ENCODE peak calls at places on chromosomes 1 and 21, in ten cellular contexts. X is heart left ventricle; H is cardiac muscle cell; G is CD8-positive, alpha-beta memory T cell; T is left ventricle myocardium inferior; V is foreskin keratinocyte; E is adrenal gland; F is kidney; D is hepatocyte; C is heart right ventricle. L is an unnamed sample. For H3K4me1, the result is how much of the 10 kb centered on the place peaks cover.

GRCh38 chr1:79323240-79324025 is 316.9 kb upstream of the ADGRL4 start:
- DNase-seq in H (peak), V (peak), G (no peak), E (no peak), C (no peak), X (no peak), T (no peak), D (peak), F (no peak), L (no peak)

GRCh38 chr1:44621841-44622286 is 52.4 kb downstream of the TMEM53 start:
- DNase-seq in E (no peak), X (no peak), F (no peak), D (no peak), H (no peak), T (no peak), C (no peak), G (no peak), V (no peak), L (no peak)

GRCh38 chr1:9715536-9716226 is 64.2 kb downstream of the PIK3CD start:
- DNase-seq in T (no peak), F (peak), E (no peak), H (no peak), V (no peak), D (no peak), G (peak), C (peak), X (no peak), L (peak)

GRCh38 chr1:204059970-204060369 is 12.9 kb upstream of the SOX13 start:
- DNase-seq in G (no peak), C (no peak), V (no peak), H (no peak), X (no peak), D (no peak), F (no peak), T (no peak), E (no peak), L (no peak)

GRCh38 chr1:30522031-30523004 is 201.1 kb downstream of the MATN1 start:
- DNase-seq in E (peak), F (no peak), H (peak), C (peak), T (peak), G (no peak), X (peak), D (peak), V (peak), L (no peak)

GRCh38 chr1:231057410-231057809 is 17.4 kb upstream of the FAM89A start:
- DNase-seq in F (no peak), X (no peak), D (no peak), C (no peak), E (no peak), V (no peak), T (no peak), G (no peak), H (no peak), L (no peak)

GRCh38 chr1:247855911-247856310 is 1.1 kb upstream of the TRIM58 start:
- DNase-seq in H (no peak), X (no peak), F (no peak), T (no peak), D (no peak), G (no peak), V (no peak), E (no peak), C (no peak), L (no peak)

GRCh38 chr1:229753764-229754553 is 127.9 kb downstream of the URB2 start:
- DNase-seq in C (no peak), D (peak), F (no peak), H (no peak), G (no peak), T (no peak), E (no peak), X (no peak), V (no peak), L (no peak)

GRCh38 chr21:16821588-16821987 is 691.3 kb upstream of the CXADR start:
- DNase-seq in H (no peak), F (no peak), G (no peak), E (no peak), T (no peak), V (no peak), D (no peak), X (no peak), C (no peak), L (no peak)

GRCh38 chr1:64696879-64697278 is 48.0 kb upstream of the RAVER2 start:
- DNase-seq in C (no peak), H (no peak), T (no peak), F (no peak), X (no peak), V (no peak), E (no peak), G (no peak), D (no peak), L (no peak)

GRCh38 chr21:36663033-36663855 is 35.7 kb upstream of the SIM2 start:
- DNase-seq in X (no peak), D (no peak), V (peak), E (no peak), C (no peak), F (no peak), G (no peak), H (peak), T (no peak), L (no peak)

GRCh38 chr21:28943631-28944030 is 49.0 kb downstream of the LTN1 start:
- DNase-seq in T (no peak), V (no peak), X (no peak), D (no peak), F (no peak), G (no peak), C (no peak), H (peak), E (no peak), L (no peak)

GRCh38 chr1:92441316-92442311 is 45.1 kb downstream of the GFI1 start:
- DNase-seq in E (no peak), T (no peak), V (no peak), F (no peak), H (no peak), C (no peak), X (no peak), D (peak), G (no peak), L (no peak)

GRCh38 chr1:67889940-67890567 is 56.8 kb upstream of the GNG12 start:
- DNase-seq in X (no peak), F (no peak), E (peak), D (peak), T (no peak), C (no peak), G (no peak), V (peak), H (peak), L (no peak)

GRCh38 chr1:88375977-88376376 is 308.1 kb upstream of the PKN2 start:
- DNase-seq in C (no peak), E (no peak), V (no peak), H (no peak), X (no peak), D (no peak), T (no peak), G (no peak), F (no peak), L (no peak)

GRCh38 chr1:173917149-173917548 is at the start of gene SERPINC1:
- DNase-seq in X (no peak), E (no peak), C (no peak), V (no peak), G (no peak), H (no peak), D (peak), F (no peak), T (no peak), L (no peak)

GRCh38 chr1:77282187-77282865 is 507 bp downstream of the AK5 start:
- DNase-seq in G (peak), C (no peak), T (no peak), V (peak), E (no peak), H (no peak), F (peak), D (peak), X (no peak), L (peak)

GRCh38 chr1:7549693-7550161 is 221.4 kb upstream of the VAMP3 start:
- DNase-seq in D (no peak), C (no peak), G (no peak), F (peak), T (no peak), H (no peak), V (peak), X (no peak), E (no peak), L (no peak)

GRCh38 chr1:119779869-119780356 is 11.2 kb upstream of the HMGCS2 start:
- DNase-seq in H (peak), V (no peak), X (peak), F (no peak), D (peak), T (no peak), E (no peak), G (no peak), C (no peak), L (no peak)

GRCh38 chr21:32562915-32563314 is 22.4 kb downstream of the TCP10L start:
- DNase-seq in G (no peak), C (no peak), T (no peak), X (no peak), F (no peak), H (no peak), V (peak), E (no peak), D (no peak), L (no peak)

GRCh38 chr1:65813956-65814355 is 21.3 kb downstream of the PDE4B start:
- DNase-seq in D (no peak), V (no peak), E (no peak), F (no peak), C (no peak), G (no peak), X (no peak), H (no peak), T (no peak), L (no peak)

GRCh38 chr1:244211559-244211944 is 160.5 kb downstream of the ZBTB18 start:
- DNase-seq in T (no peak), H (peak), F (no peak), D (no peak), V (no peak), X (peak), E (no peak), C (no peak), G (no peak), L (no peak)

GRCh38 chr1:14543191-14543849 is 55.2 kb upstream of the KAZN start:
- DNase-seq in T (no peak), X (no peak), V (peak), D (no peak), H (peak), C (no peak), G (no peak), E (no peak), F (no peak), L (no peak)

GRCh38 chr1:51728611-51729155 is 111.8 kb downstream of the OSBPL9 start:
- DNase-seq in T (no peak), C (no peak), F (no peak), E (no peak), H (no peak), G (no peak), V (no peak), X (no peak), D (no peak), L (no peak)

GRCh38 chr1:214862421-214862820 is 220.1 kb upstream of the KCNK2 start:
- DNase-seq in E (no peak), H (peak), D (no peak), C (no peak), T (no peak), F (no peak), X (no peak), V (peak), G (no peak), L (no peak)

GRCh38 chr1:1178794-1179331 is 5.2 kb downstream of the TTLL10 start:
- DNase-seq in V (no peak), G (no peak), C (peak), E (no peak), H (no peak), X (peak), T (peak), D (no peak), F (peak), L (no peak)

GRCh38 chr1:220843481-220844011 is 35.7 kb upstream of the HLX start:
- DNase-seq in T (peak), H (peak), D (no peak), F (no peak), V (no peak), E (peak), G (no peak), X (peak), C (peak), L (no peak)

GRCh38 chr1:211742889-211743529 is 67.6 kb upstream of the NEK2 start:
- DNase-seq in F (no peak), V (no peak), C (no peak), X (no peak), T (no peak), E (no peak), D (no peak), H (no peak), G (no peak), L (no peak)

GRCh38 chr1:48931571-48932251 is 155.0 kb upstream of the BEND5 start:
- DNase-seq in F (no peak), G (no peak), X (no peak), D (peak), C (no peak), T (no peak), E (peak), V (peak), H (peak), L (no peak)

GRCh38 chr1:67674260-67675011 is 10.6 kb upstream of the GADD45A start:
- DNase-seq in C (no peak), H (peak), D (peak), F (no peak), G (peak), X (peak), V (no peak), E (peak), T (peak), L (peak)

GRCh38 chr1:168428063-168428731 is 115.6 kb downstream of the XCL2 start:
- DNase-seq in C (peak), H (peak), T (peak), V (no peak), G (no peak), D (peak), E (peak), X (peak), F (peak), L (no peak)

GRCh38 chr1:168431882-168432281 is 111.9 kb downstream of the XCL2 start:
- DNase-seq in V (no peak), F (no peak), C (no peak), E (no peak), T (no peak), H (no peak), G (no peak), D (no peak), X (no peak), L (no peak)

GRCh38 chr1:168435439-168435838 is 108.4 kb downstream of the XCL2 start:
- DNase-seq in X (no peak), F (no peak), C (no peak), G (no peak), T (no peak), D (no peak), V (no peak), E (no peak), H (no peak), L (no peak)

DNA sequence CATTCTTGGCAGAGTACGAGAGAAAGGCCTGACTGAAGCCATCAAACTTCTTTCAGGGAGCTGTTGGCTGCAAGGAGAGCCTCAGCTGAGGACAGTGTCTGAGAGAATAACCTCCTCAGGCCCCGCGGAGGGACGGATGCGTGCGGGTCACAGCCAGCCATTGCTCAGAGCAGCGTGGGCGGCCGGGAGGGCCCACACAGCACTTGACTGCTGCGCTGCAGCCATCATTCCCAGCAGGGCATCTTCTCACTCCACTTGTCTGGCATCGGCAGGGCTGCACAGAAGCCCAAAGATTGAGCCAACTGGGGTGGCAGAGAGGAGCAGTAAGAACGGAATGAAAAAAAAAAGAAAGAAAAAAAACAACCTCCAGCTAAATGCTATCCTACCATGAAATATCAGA is 113.4 kb downstream of the XCL2 start:
- DNase-seq in C (peak), H (no peak), G (no peak), V (no peak), F (peak), X (peak), T (peak), D (no peak), E (no peak), L (no peak)
- H3K4me1 ChIP-seq in C (under half), H (under half), G (under half), V (under half), F (under half), X (under half), T (half or more), D (under half), E (under half), L (under half)

GRCh38 chr1:198729195-198729863 is 90.5 kb downstream of the PTPRC start:
- DNase-seq in D (no peak), G (no peak), H (no peak), E (no peak), T (no peak), F (no peak), V (no peak), X (no peak), C (no peak), L (no peak)

GRCh38 chr1:198726455-198726854 is 87.6 kb downstream of the PTPRC start:
- DNase-seq in T (no peak), E (no peak), F (no peak), X (no peak), D (no peak), C (no peak), G (no peak), V (peak), H (peak), L (no peak)

GRCh38 chr1:198734323-198735008 is 95.6 kb downstream of the PTPRC start:
- DNase-seq in V (no peak), E (no peak), G (no peak), X (no peak), D (no peak), F (no peak), H (no peak), T (no peak), C (no peak), L (no peak)

GRCh38 chr1:198725090-198725489 is 86.2 kb downstream of the PTPRC start:
- DNase-seq in G (no peak), X (no peak), F (no peak), T (no peak), D (no peak), V (peak), H (no peak), E (no peak), C (no peak), L (no peak)

GRCh38 chr1:198730952-198731351 is 92.1 kb downstream of the PTPRC start:
- DNase-seq in V (no peak), X (no peak), G (no peak), T (no peak), H (no peak), D (no peak), F (no peak), E (no peak), C (no peak), L (no peak)
- H3K27ac ChIP-seq in V (no peak), X (no peak), G (no peak), T (no peak), H (no peak), D (no peak), F (no peak), E (no peak), C (no peak), L (no peak)

DNA sequence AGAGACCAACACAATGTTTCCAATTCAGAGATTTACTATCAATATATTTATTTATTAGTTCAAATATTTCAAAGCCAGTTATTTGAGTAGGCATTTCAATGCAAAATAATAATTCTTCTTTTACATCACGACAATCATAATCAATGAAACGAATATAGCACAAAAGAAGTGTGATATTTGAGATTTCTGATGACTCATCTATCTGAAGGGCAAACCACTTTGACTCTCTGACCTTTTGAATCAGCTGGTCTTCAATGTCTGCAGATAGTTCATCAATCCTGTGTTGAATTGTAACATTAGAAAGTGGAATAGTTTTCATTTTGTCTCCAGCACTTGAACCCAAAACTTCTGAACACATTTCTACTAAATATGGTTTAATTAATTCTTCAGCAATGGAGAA is 3.0 kb upstream of the TMEM35B start:
- DNase-seq in F (no peak), V (no peak), G (no peak), T (no peak), E (no peak), C (no peak), D (no peak), X (no peak), H (no peak), L (no peak)
- H3K4me1 ChIP-seq in F (under half), V (under half), G (under half), T (under half), E (under half), C (under half), D (under half), X (under half), H (under half), L (under half)

GRCh38 chr1:234721476-234722266 is 111.7 kb upstream of the IRF2BP2 start:
- DNase-seq in T (peak), H (peak), X (peak), C (peak), F (peak), E (peak), G (no peak), V (no peak), D (peak), L (no peak)

GRCh38 chr1:234718509-234719453 is 108.8 kb upstream of the IRF2BP2 start:
- DNase-seq in V (no peak), C (no peak), E (no peak), X (no peak), F (no peak), T (no peak), G (no peak), D (no peak), H (no peak), L (no peak)

GRCh38 chr1:234722267-234722704 is 112.3 kb upstream of the IRF2BP2 start:
- DNase-seq in X (peak), F (no peak), H (no peak), C (no peak), V (no peak), E (no peak), T (no peak), D (no peak), G (no peak), L (no peak)

GRCh38 chr1:234720709-234721436 is 110.9 kb upstream of the IRF2BP2 start:
- DNase-seq in T (no peak), D (no peak), E (no peak), V (no peak), F (no peak), C (no peak), H (no peak), X (no peak), G (no peak), L (no peak)

DNA sequence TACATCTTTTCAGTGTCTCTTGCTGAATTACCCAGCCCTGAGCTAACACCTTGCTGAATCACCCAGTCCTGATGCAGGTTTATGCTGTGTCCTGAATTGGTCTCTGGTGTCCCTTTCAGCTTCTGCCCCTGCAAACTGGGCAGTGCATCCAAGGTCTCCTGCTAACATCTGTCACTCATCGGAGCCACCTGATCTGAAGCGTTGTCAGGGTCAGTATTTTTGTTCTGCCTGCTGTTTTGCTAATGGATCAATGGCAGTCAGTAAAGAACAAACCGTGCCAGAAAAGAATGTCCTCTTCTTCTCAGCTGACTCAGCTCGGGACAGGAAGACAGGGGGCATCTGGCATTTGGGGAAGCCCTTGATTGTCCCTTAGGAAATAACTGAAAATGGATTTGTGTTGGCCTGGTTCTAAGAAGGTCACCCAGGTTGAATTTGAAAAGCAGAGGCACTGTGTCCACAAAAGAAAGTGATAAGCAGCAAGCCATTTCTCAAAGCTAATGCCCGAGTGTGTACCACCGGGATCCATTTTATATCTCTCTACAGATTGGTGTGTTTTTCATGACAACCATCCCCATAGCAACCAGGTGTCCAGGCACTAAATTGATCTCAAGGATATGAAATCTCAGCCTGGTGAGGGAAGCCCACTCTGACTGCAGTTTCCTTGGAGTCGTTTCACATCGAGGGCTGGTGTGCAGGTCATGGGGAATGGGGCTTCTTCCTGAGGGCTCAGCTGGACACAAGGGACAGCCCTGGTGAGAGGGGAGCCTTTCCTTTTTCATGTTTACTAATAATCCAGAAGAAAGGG is 109.7 kb upstream of the IRF2BP2 start:
- DNase-seq in T (no peak), V (no peak), E (peak), X (no peak), F (no peak), D (no peak), H (no peak), G (no peak), C (no peak), L (no peak)
- H3K27ac ChIP-seq in T (peak), V (no peak), E (peak), X (peak), F (peak), D (peak), H (no peak), G (no peak), C (peak), L (no peak)

DNA sequence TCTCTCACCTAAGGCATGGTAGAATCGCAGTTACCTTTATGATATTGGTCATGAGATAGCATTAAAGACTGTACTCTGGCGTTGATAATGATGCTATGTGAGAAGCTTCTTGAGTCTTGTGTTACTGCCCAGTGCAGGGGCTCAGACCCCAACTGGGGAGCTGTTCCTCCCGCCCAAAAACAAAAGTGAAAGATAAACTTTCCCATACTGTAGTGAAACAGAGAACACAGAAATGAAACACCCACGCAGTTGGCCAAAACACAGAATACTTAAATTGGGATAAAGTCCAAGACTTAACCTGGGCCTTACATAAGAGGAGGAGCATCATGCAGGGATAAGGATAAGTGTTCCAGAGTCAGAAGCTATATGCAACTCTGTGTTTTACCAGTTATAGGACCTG is 130.6 kb downstream of the HHIPL2 start:
- DNase-seq in E (no peak), H (no peak), D (no peak), G (no peak), X (no peak), T (no peak), V (no peak), C (no peak), F (no peak), L (no peak)
- H3K4me1 ChIP-seq in E (under half), H (under half), D (under half), G (half or more), X (under half), T (under half), V (under half), C (under half), F (under half), L (under half)

L was measured in naive thymus-derived CD4-positive, alpha-beta T cell.